ENCODE peak calls at places on chromosomes 12 and 14, in eight cellular contexts. A is A172; K is left kidney; Z is MV-4-11; D is CD4-positive, CD25-positive, alpha-beta regulatory T cell; X is GM12865; E is RPMI8226; F is naive thymus-derived CD8-positive, alpha-beta T cell. V is an unnamed sample.

GRCh38 chr12:2664721-2665577 is 129.8 kb upstream of the FKBP4 start:
- DNase-seq in A (no peak), K (no peak), Z (no peak), D (no peak), X (no peak), E (no peak), F (no peak), V (no peak)

GRCh38 chr14:53043107-53043704 is 92.4 kb upstream of the FERMT2 start:
- DNase-seq in A (no peak), K (no peak), Z (no peak), D (no peak), X (no peak), E (no peak), F (no peak), V (no peak)

GRCh38 chr14:79018846-79019245 is 848.7 kb downstream of the NRXN3 start:
- DNase-seq in A (peak), K (no peak), Z (no peak), D (no peak), X (no peak), E (no peak), F (no peak), V (no peak)

GRCh38 chr12:50415899-50416479 is 15.3 kb downstream of the LARP4 start:
- DNase-seq in A (no peak), K (no peak), Z (peak), D (no peak), X (no peak), E (no peak), F (no peak), V (no peak)

GRCh38 chr12:83461326-83461985 is 774.8 kb downstream of the TMTC2 start:
- DNase-seq in A (no peak), K (no peak), Z (no peak), D (no peak), X (no peak), E (no peak), F (no peak), V (no peak)

GRCh38 chr12:124928095-124928911 is 13.9 kb upstream of the UBC start:
- DNase-seq in A (peak), K (peak), Z (no peak), D (no peak), X (peak), E (no peak), F (no peak), V (peak)

GRCh38 chr12:19643635-19644034 is 204.3 kb downstream of the AEBP2 start:
- DNase-seq in A (peak), K (peak), Z (peak), D (no peak), X (no peak), E (no peak), F (no peak), V (no peak)

GRCh38 chr14:88829685-88830302 is 5.3 kb downstream of the TTC8 start:
- DNase-seq in A (no peak), K (no peak), Z (no peak), D (no peak), X (no peak), E (no peak), F (no peak), V (no peak)

GRCh38 chr12:32107376-32108267 is 975 bp downstream of the BICD1 start:
- DNase-seq in A (peak), K (peak), Z (no peak), D (peak), X (peak), E (peak), F (peak), V (no peak)

GRCh38 chr12:114853003-114853529 is 169.1 kb upstream of the TBX3 start:
- DNase-seq in A (no peak), K (peak), Z (peak), D (no peak), X (no peak), E (no peak), F (no peak), V (no peak)

GRCh38 chr14:54435500-54435981 is 5.6 kb downstream of the CNIH1 start:
- DNase-seq in A (peak), K (no peak), Z (no peak), D (peak), X (peak), E (no peak), F (no peak), V (no peak)

GRCh38 chr12:127158385-127159061 is 1108.4 kb upstream of the TMEM132C start:
- DNase-seq in A (no peak), K (no peak), Z (peak), D (no peak), X (no peak), E (no peak), F (no peak), V (no peak)

GRCh38 chr14:91229743-91230200 is 14.7 kb downstream of the GPR68 start:
- DNase-seq in A (peak), K (no peak), Z (peak), D (peak), X (peak), E (peak), F (no peak), V (no peak)

GRCh38 chr14:103517626-103518415 is 4.8 kb downstream of the CKB start:
- DNase-seq in A (no peak), K (peak), Z (no peak), D (no peak), X (no peak), E (no peak), F (no peak), V (no peak)

GRCh38 chr14:101289230-101289690 is 272.0 kb upstream of the DIO3 start:
- DNase-seq in A (no peak), K (no peak), Z (no peak), D (no peak), X (no peak), E (no peak), F (no peak), V (no peak)

GRCh38 chr12:89344862-89345202 is 7.5 kb downstream of the DUSP6 start:
- DNase-seq in A (no peak), K (no peak), Z (no peak), D (no peak), X (no peak), E (no peak), F (no peak), V (no peak)

GRCh38 chr14:59044707-59045106 is 143.8 kb upstream of the DAAM1 start:
- DNase-seq in A (no peak), K (no peak), Z (peak), D (no peak), X (no peak), E (no peak), F (no peak), V (no peak)

GRCh38 chr14:88749139-88749538 is 43.6 kb downstream of the EML5 start:
- DNase-seq in A (no peak), K (no peak), Z (no peak), D (no peak), X (no peak), E (peak), F (no peak), V (no peak)

GRCh38 chr12:11576104-11576503 is 73.4 kb upstream of the ETV6 start:
- DNase-seq in A (peak), K (no peak), Z (peak), D (no peak), X (peak), E (no peak), F (no peak), V (no peak)

GRCh38 chr12:9347328-9348127 is 139.3 kb upstream of the PZP start:
- DNase-seq in A (peak), K (no peak), Z (peak), D (no peak), X (no peak), E (no peak), F (no peak), V (no peak)

GRCh38 chr14:50069325-50069724 is 47.0 kb downstream of the VCPKMT start:
- DNase-seq in A (no peak), K (no peak), Z (no peak), D (no peak), X (no peak), E (no peak), F (no peak), V (no peak)

GRCh38 chr12:54207539-54208267 is 18.9 kb upstream of the SMUG1 start:
- DNase-seq in A (peak), K (peak), Z (peak), D (peak), X (peak), E (peak), F (peak), V (no peak)

GRCh38 chr14:22151091-22151490 is 437.9 kb downstream of the DAD1 start:
- DNase-seq in A (no peak), K (no peak), Z (no peak), D (no peak), X (no peak), E (no peak), F (no peak), V (no peak)

GRCh38 chr12:46959484-46959883 is 119.9 kb upstream of the PCED1B start:
- DNase-seq in A (peak), K (no peak), Z (peak), D (no peak), X (no peak), E (no peak), F (no peak), V (no peak)

GRCh38 chr14:99412122-99413061 is 68.3 kb downstream of the SETD3 start:
- DNase-seq in A (no peak), K (peak), Z (no peak), D (no peak), X (no peak), E (no peak), F (no peak), V (no peak)

GRCh38 chr12:42135264-42135814 is 9.3 kb downstream of the GXYLT1 start:
- DNase-seq in A (peak), K (no peak), Z (peak), D (no peak), X (no peak), E (no peak), F (no peak), V (no peak)

GRCh38 chr12:81465191-81465590 is 294.0 kb downstream of the PPFIA2 start:
- DNase-seq in A (no peak), K (no peak), Z (no peak), D (no peak), X (no peak), E (no peak), F (no peak), V (no peak)

GRCh38 chr14:81385824-81386223 is 14.3 kb downstream of the STON2 start:
- DNase-seq in A (no peak), K (peak), Z (no peak), D (no peak), X (no peak), E (no peak), F (no peak), V (no peak)

GRCh38 chr14:37946819-37947218 is 260.9 kb upstream of the SSTR1 start:
- DNase-seq in A (no peak), K (no peak), Z (no peak), D (no peak), X (no peak), E (no peak), F (no peak), V (no peak)

GRCh38 chr12:12079291-12079690 is 8.6 kb downstream of the BCL2L14 start:
- DNase-seq in A (no peak), K (no peak), Z (no peak), D (no peak), X (no peak), E (no peak), F (no peak), V (no peak)

GRCh38 chr12:87491598-87491997 is 537.6 kb downstream of the C12orf50 start:
- DNase-seq in A (no peak), K (no peak), Z (no peak), D (no peak), X (no peak), E (no peak), F (no peak), V (no peak)

GRCh38 chr12:111692575-111693210 is 6.8 kb downstream of the ACAD10 start:
- DNase-seq in A (peak), K (no peak), Z (peak), D (no peak), X (peak), E (peak), F (no peak), V (no peak)

GRCh38 chr14:55427439-55427838 is 13.0 kb downstream of the TBPL2 start:
- DNase-seq in A (peak), K (no peak), Z (no peak), D (no peak), X (no peak), E (no peak), F (no peak), V (no peak)

GRCh38 chr12:114319422-114319821 is 86.5 kb downstream of the TBX5 start:
- DNase-seq in A (no peak), K (no peak), Z (no peak), D (no peak), X (no peak), E (no peak), F (no peak), V (no peak)

GRCh38 chr12:101792046-101792931 is 38.5 kb downstream of the GNPTAB start:
- DNase-seq in A (peak), K (no peak), Z (no peak), D (no peak), X (no peak), E (no peak), F (no peak), V (no peak)

GRCh38 chr14:33647385-33647786 is 303.5 kb downstream of the EGLN3 start:
- DNase-seq in A (peak), K (no peak), Z (no peak), D (no peak), X (no peak), E (no peak), F (no peak), V (no peak)

GRCh38 chr12:25377475-25378179 is 126.9 kb upstream of the KRAS start:
- DNase-seq in A (peak), K (no peak), Z (peak), D (peak), X (peak), E (no peak), F (no peak), V (no peak)

GRCh38 chr12:100027671-100028070 is 42.9 kb upstream of the ANKS1B start:
- DNase-seq in A (no peak), K (no peak), Z (no peak), D (no peak), X (no peak), E (no peak), F (no peak), V (no peak)

V was measured in upper lobe of left lung.